ENCODE peak calls at places on chromosomes 7 and 10, in ten cellular contexts. I is CD8-positive, alpha-beta T cell; X is sigmoid colon; N is mammary epithelial cell; O is right lobe of liver; K is hepatocyte; J is left ventricle myocardium inferior; A is WERI-Rb-1; E is colonic mucosa; Q is heart left ventricle. T is an unnamed sample. For H3K36me3 and H3K27me3, the result is how much of the 10 kb centered on the place peaks cover.

GRCh38 chr10:132528064-132528800 is 9.4 kb upstream of the INPP5A start:
- DNase-seq in A (no peak), K (no peak), E (no peak), I (no peak), O (no peak), J (peak), N (no peak), Q (peak), X (peak), T (no peak)

GRCh38 chr7:98949336-98950044 is 71.2 kb downstream of the TRRAP start:
- DNase-seq in I (no peak), K (no peak), N (no peak), O (no peak), J (peak), X (no peak), E (no peak), A (no peak), Q (peak), T (peak)

GRCh38 chr10:7572435-7572834 is 94.3 kb downstream of the ITIH5 start:
- DNase-seq in N (no peak), A (no peak), Q (no peak), X (peak), O (no peak), J (no peak), E (no peak), I (no peak), K (peak), T (no peak)

GRCh38 chr7:27901028-27901760 is 161.2 kb downstream of the TAX1BP1 start:
- DNase-seq in O (no peak), J (no peak), Q (no peak), N (peak), I (no peak), A (no peak), E (no peak), K (no peak), X (no peak), T (no peak)

GRCh38 chr7:150756858-150757257 is 19.6 kb downstream of the GIMAP5 start:
- DNase-seq in A (no peak), K (no peak), X (no peak), O (no peak), Q (no peak), N (no peak), J (no peak), E (no peak), I (no peak), T (no peak)

GRCh38 chr7:116298055-116298454 is 87.7 kb downstream of the TES start:
- DNase-seq in N (no peak), E (no peak), X (no peak), J (no peak), Q (no peak), I (no peak), K (no peak), A (no peak), O (no peak), T (no peak)

GRCh38 chr10:29105516-29106215 is 183.2 kb upstream of the LYZL1 start:
- DNase-seq in I (no peak), N (peak), J (no peak), O (no peak), K (peak), A (no peak), X (no peak), Q (no peak), E (no peak), T (no peak)

GRCh38 chr10:33122014-33122788 is 164.2 kb upstream of the ITGB1 start:
- DNase-seq in O (peak), X (no peak), N (no peak), E (no peak), A (no peak), J (no peak), I (no peak), Q (no peak), K (peak), T (no peak)

GRCh38 chr7:449249-450019 is 70.2 kb downstream of the PDGFA start:
- DNase-seq in E (no peak), I (no peak), X (no peak), N (no peak), K (no peak), J (no peak), O (no peak), Q (no peak), A (no peak), T (peak)

GRCh38 chr10:49136525-49136924 is 2.7 kb upstream of the FAM170B start:
- DNase-seq in E (no peak), N (no peak), I (no peak), A (no peak), X (no peak), J (no peak), K (no peak), O (no peak), Q (no peak), T (no peak)
- H3K4me3 ChIP-seq in E (no peak), N (no peak), I (no peak), A (no peak), X (no peak), J (no peak), K (no peak), O (no peak), Q (no peak), T (no peak)

DNA sequence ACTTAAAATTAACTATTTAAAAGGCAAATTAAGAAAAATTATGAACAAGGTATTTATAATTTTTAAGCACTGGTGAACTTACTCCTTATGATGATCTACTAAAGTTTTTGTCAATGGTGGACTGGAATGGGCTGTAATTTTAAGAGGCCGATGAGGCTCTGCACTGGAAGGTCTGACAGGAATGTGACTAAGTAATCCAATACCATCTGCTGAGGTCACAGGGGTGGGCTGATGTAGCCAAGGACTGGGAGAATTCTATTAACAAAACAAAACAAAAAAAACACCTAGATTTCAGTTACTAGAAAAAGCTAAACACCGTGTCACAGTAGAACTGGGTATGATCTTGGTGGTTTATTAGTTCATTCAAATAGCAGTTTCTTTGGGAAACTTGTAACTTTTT is 75.9 kb downstream of the NRBF2 start:
- DNase-seq in E (no peak), Q (no peak), I (no peak), N (no peak), J (no peak), A (no peak), O (no peak), K (no peak), X (no peak), T (no peak)
- H3K36me3 ChIP-seq in E (under half), Q (half or more), I (under half), N (under half), J (under half), A (half or more), O (under half), K (under half), X (under half), T (under half)

GRCh38 chr10:129855836-129856563 is 108.1 kb downstream of the EBF3 start:
- DNase-seq in X (peak), Q (no peak), I (no peak), O (no peak), N (no peak), J (no peak), A (no peak), K (no peak), E (no peak), T (no peak)
- H3K27me3 ChIP-seq in X (under half), Q (under half), I (under half), O (under half), N (under half), J (under half), A (under half), K (under half), E (under half), T (under half)

DNA sequence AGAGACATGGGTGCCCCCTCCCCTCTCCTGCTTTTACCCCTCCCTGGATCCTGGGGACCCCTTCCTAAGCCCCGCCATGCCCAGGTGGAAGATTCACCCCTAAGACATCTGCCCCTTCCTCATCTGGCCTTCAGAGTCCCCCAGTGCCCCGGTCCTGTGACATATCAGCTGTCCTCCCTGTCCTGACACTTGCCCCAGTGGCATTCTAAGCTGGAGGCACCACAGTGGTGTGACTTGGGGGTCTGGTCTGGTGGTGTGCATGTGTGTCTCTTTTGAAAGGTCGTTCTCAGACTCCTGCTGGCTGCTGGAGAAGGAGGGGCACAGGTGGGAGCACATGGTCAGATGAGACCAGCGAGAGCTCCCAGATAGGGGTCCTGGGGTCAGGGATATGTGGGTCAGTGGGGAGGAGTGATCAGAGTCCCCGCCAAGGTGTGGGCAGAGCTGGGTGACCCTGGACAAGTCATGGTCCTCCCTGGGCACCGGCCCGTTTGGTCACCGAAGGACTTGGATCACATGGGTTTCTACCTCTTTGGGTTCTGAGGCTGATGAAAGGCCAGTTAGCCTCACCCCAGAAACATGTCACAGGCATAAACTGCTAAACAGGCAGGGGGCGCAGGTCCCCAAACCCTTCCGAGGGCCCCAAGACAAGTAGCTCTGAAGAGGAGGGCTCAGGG is 645 bp upstream of the TFR2 start:
- DNase-seq in O (peak), I (no peak), J (no peak), A (no peak), K (no peak), Q (no peak), E (no peak), N (no peak), X (no peak), T (peak)
- H3K4me3 ChIP-seq in O (peak), I (no peak), J (no peak), A (no peak), K (no peak), Q (no peak), E (no peak), N (no peak), X (no peak), T (no peak)

GRCh38 chr10:128028508-128029279 is 97.5 kb downstream of the MKI67 start:
- DNase-seq in E (no peak), N (no peak), J (no peak), Q (no peak), I (no peak), K (no peak), O (no peak), X (peak), A (peak), T (no peak)

GRCh38 chr10:128027822-128028507 is 98.3 kb downstream of the MKI67 start:
- DNase-seq in N (no peak), E (no peak), I (no peak), K (no peak), A (peak), O (no peak), X (peak), J (no peak), Q (no peak), T (no peak)

GRCh38 chr10:128025951-128026350 is 100.3 kb downstream of the MKI67 start:
- DNase-seq in K (no peak), E (no peak), O (no peak), A (no peak), N (no peak), Q (no peak), X (peak), J (no peak), I (no peak), T (no peak)

GRCh38 chr10:128026620-128027281 is 99.5 kb downstream of the MKI67 start:
- DNase-seq in I (no peak), Q (no peak), A (no peak), J (no peak), E (no peak), K (no peak), X (peak), N (no peak), O (no peak), T (no peak)

DNA sequence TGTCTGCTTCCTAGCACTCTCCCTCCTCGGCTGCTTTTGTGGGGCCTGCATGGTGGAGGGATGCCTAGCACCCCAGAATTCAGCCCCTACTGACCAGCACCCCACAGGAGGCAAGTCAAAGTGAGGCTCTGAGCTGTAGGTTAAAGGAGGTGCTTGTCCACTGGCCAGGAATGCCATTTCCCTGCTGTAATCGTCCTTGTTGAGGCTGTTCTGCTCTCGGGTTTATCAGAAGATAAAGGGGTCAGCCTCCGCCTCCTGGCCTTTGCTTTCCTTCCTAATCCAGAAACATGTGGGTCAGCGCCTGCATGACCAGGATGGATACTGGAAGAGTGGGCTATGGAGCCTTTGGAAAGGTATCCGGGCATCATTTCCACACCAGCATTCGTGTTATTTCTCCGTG is 98.9 kb downstream of the MKI67 start:
- DNase-seq in K (no peak), J (no peak), I (no peak), Q (no peak), A (no peak), E (no peak), N (no peak), X (peak), O (no peak), T (no peak)
- H3K36me3 ChIP-seq in K (under half), J (under half), I (under half), Q (under half), A (under half), E (under half), N (under half), X (under half), O (under half), T (under half)

GRCh38 chr10:17452060-17452894 is 2.1 kb downstream of the ST8SIA6 start:
- DNase-seq in I (no peak), K (no peak), J (no peak), N (no peak), X (no peak), O (no peak), E (no peak), A (no peak), Q (no peak), T (no peak)
- H3K27me3 ChIP-seq in I (under half), K (under half), J (under half), N (under half), X (half or more), O (under half), E (under half), A (under half), Q (under half), T (under half)

DNA sequence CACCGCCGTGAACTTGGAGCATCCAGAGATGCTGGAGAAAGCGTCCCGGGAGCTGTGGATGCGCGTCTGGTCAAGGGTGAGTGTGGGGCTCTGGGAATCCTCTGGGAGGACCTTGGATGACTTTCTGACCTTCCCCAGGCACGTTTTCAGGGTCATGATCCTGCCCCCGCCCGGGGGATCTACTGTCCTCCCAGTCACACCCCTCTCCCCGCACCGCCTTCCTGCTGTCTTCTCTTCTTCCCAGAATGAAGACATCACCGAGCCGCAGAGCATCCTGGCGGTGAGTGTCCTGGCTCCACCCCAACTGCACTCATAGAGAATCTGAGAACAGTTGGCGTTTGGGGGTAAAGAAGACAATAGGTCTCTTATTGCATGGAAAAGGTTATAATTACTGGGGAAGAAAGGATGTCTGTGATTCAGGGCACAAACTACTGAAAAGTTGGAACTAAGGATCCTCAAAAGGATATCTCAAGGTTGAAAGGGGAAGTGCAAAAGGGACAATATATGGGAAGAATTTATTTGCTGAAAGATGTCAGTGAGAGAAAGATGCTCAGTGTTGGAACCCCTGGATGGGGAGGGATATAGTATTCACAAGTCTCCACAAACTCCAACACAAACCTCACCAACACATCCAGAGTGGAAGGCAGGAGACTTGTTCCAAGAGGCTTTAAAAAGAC is 1.9 kb downstream of the GSTK1 start:
- DNase-seq in O (no peak), A (no peak), E (no peak), K (no peak), N (no peak), X (no peak), I (no peak), Q (no peak), J (peak), T (no peak)
- H3K4me3 ChIP-seq in O (no peak), A (no peak), E (peak), K (no peak), N (no peak), X (no peak), I (no peak), Q (peak), J (peak), T (no peak)

GRCh38 chr7:139384611-139385010 is 24.9 kb downstream of the LUC7L2 start:
- DNase-seq in J (no peak), N (no peak), I (no peak), A (no peak), E (no peak), K (no peak), Q (no peak), X (no peak), O (no peak), T (no peak)
- H3K36me3 ChIP-seq in J (under half), N (under half), I (under half), A (half or more), E (under half), K (under half), Q (half or more), X (under half), O (under half), T (under half)